ENCODE peak calls at places on chromosomes 5 and 9, in four cellular contexts. C, G, L and Y are unnamed samples.

GRCh38 chr9:18980124-18980660 is 52.8 kb downstream of the SAXO1 start:
- DNase-seq in C (no peak), G (no peak), L (no peak), Y (no peak)

GRCh38 chr5:180463216-180463900 is 30.8 kb upstream of the CNOT6 start:
- DNase-seq in C (no peak), G (no peak), L (no peak), Y (no peak)

GRCh38 chr9:135596211-135596610 is 34.7 kb downstream of the PAEP start:
- DNase-seq in C (no peak), G (no peak), L (no peak), Y (no peak)

GRCh38 chr9:132008184-132008781 is 71.4 kb downstream of the MED27 start:
- DNase-seq in C (no peak), G (no peak), L (no peak), Y (no peak)

GRCh38 chr5:68928617-68929302 is 165.1 kb upstream of the SLC30A5 start:
- DNase-seq in C (no peak), G (no peak), L (no peak), Y (no peak)

GRCh38 chr5:611731-612486 is at the start of gene CEP72:
- DNase-seq in C (peak; percentile 90), G (peak; percentile 91), L (peak; percentile 87), Y (peak; percentile 85)

GRCh38 chr5:33890147-33890546 is 1.6 kb downstream of the ADAMTS12 start:
- DNase-seq in C (no peak), G (no peak), L (no peak), Y (no peak)

GRCh38 chr9:27344776-27345175 is 47.8 kb upstream of the EQTN start:
- DNase-seq in C (no peak), G (no peak), L (no peak), Y (no peak)

GRCh38 chr9:38024036-38024681 is 44.9 kb downstream of the SHB start:
- DNase-seq in C (no peak), G (peak; percentile 69), L (no peak), Y (no peak)

GRCh38 chr5:82349651-82350050 is 71.5 kb upstream of the RPS23 start:
- DNase-seq in C (no peak), G (no peak), L (no peak), Y (no peak)

GRCh38 chr5:9894571-9895304 is 264.6 kb upstream of the TAS2R1 start:
- DNase-seq in C (no peak), G (no peak), L (no peak), Y (no peak)

GRCh38 chr9:113712053-113712452 is 164.1 kb upstream of the ZNF618 start:
- DNase-seq in C (peak; percentile 43), G (no peak), L (no peak), Y (no peak)

GRCh38 chr9:89969881-89970639 is 365.2 kb downstream of the GADD45G start:
- DNase-seq in C (no peak), G (no peak), L (no peak), Y (no peak)

GRCh38 chr9:114419796-114420195 is 32.0 kb upstream of the AKNA start:
- DNase-seq in C (no peak), G (no peak), L (no peak), Y (no peak)

GRCh38 chr5:17996002-17996401 is 361.7 kb downstream of the TAF11L14 start:
- DNase-seq in C (no peak), G (no peak), L (no peak), Y (no peak)

GRCh38 chr5:10761842-10762165 is 770 bp upstream of the DAP start:
- DNase-seq in C (peak; percentile 54), G (no peak), L (no peak), Y (no peak)

GRCh38 chr5:57825026-57825683 is 342.5 kb upstream of the ACTBL2 start:
- DNase-seq in C (no peak), G (no peak), L (no peak), Y (no peak)

GRCh38 chr5:71938886-71939285 is 168.4 kb upstream of the MAP1B start:
- DNase-seq in C (peak; percentile 38), G (no peak), L (no peak), Y (no peak)

GRCh38 chr5:139841549-139841948 is 45.9 kb downstream of the PSD2 start:
- DNase-seq in C (no peak), G (no peak), L (no peak), Y (no peak)

GRCh38 chr9:94812343-94812742 is 85.8 kb downstream of the AOPEP start:
- DNase-seq in C (peak; percentile 47), G (no peak), L (no peak), Y (no peak)

GRCh38 chr9:8486095-8486494 is 686.5 kb upstream of the DMAC1 start:
- DNase-seq in C (peak; percentile 20), G (no peak), L (no peak), Y (no peak)

GRCh38 chr5:170571331-170571731 is 67.5 kb downstream of the KCNIP1 start:
- DNase-seq in C (peak; percentile 8), G (no peak), L (no peak), Y (no peak)

GRCh38 chr5:83844320-83845068 is 123.8 kb upstream of the HAPLN1 start:
- DNase-seq in C (no peak), G (no peak), L (no peak), Y (no peak)

GRCh38 chr5:172858511-172858989 is 24.5 kb downstream of the ERGIC1 start:
- DNase-seq in C (no peak), G (no peak), L (no peak), Y (no peak)

GRCh38 chr9:4207476-4207875 is 92.4 kb downstream of the GLIS3 start:
- DNase-seq in C (no peak), G (no peak), L (no peak), Y (no peak)

GRCh38 chr5:149381986-149382338 is 2.9 kb upstream of the IL17B start:
- DNase-seq in C (peak; percentile 70), G (peak; percentile 79), L (peak; percentile 60), Y (peak; percentile 94)

GRCh38 chr5:131481569-131481968 is 153.5 kb downstream of the RAPGEF6 start:
- DNase-seq in C (no peak), G (no peak), L (no peak), Y (no peak)

GRCh38 chr5:133402781-133403180 is 209.6 kb downstream of the FSTL4 start:
- DNase-seq in C (no peak), G (peak; percentile 16), L (no peak), Y (no peak)

GRCh38 chr9:116945817-116946216 is 258.7 kb downstream of the TRIM32 start:
- DNase-seq in C (peak; percentile 22), G (no peak), L (no peak), Y (no peak)

GRCh38 chr5:156475831-156476551 is 149.0 kb downstream of the SGCD start:
- DNase-seq in C (peak; percentile 25), G (no peak), L (no peak), Y (no peak)

GRCh38 chr5:80033513-80033912 is 1.6 kb upstream of the THBS4 start:
- DNase-seq in C (no peak), G (no peak), L (no peak), Y (no peak)

GRCh38 chr5:167871091-167871490 is 420.4 kb upstream of the WWC1 start:
- DNase-seq in C (no peak), G (no peak), L (no peak), Y (no peak)

GRCh38 chr5:61020415-61020814 is 75.4 kb downstream of the NDUFAF2 start:
- DNase-seq in C (no peak), G (no peak), L (no peak), Y (no peak)

GRCh38 chr5:102971693-102972293 is 148.1 kb downstream of the GIN1 start:
- DNase-seq in C (no peak), G (no peak), L (no peak), Y (no peak)

GRCh38 chr9:88011005-88011766 is 36.9 kb upstream of the CDK20 start:
- DNase-seq in C (no peak), G (no peak), L (no peak), Y (no peak)
- TF ChIP-seq CTCF in C (no peak), G (no peak), L (no peak), Y (no peak)

GRCh38 chr9:109139851-109140250 is 20.1 kb upstream of the TMEM245 start:
- DNase-seq in C (no peak), G (no peak), L (no peak), Y (no peak)

GRCh38 chr9:109138421-109138820 is 18.7 kb upstream of the TMEM245 start:
- DNase-seq in C (no peak), G (no peak), L (no peak), Y (no peak)

GRCh38 chr9:109145062-109145461 is 22.0 kb downstream of the FRRS1L start:
- DNase-seq in C (no peak), G (no peak), L (no peak), Y (no peak)

GRCh38 chr9:109141375-109141774 is 21.6 kb upstream of the TMEM245 start:
- DNase-seq in C (no peak), G (no peak), L (no peak), Y (no peak)

GRCh38 chr9:109143881-109144562 is 23.0 kb downstream of the FRRS1L start:
- DNase-seq in C (no peak), G (no peak), L (no peak), Y (no peak)
- TF ChIP-seq CTCF in C (no peak), G (no peak), L (no peak), Y (no peak)

GRCh38 chr9:85741112-85741874 is 461 bp downstream of the AGTPBP1 start:
- DNase-seq in C (peak; percentile 39), G (peak; percentile 54), L (peak; percentile 64), Y (no peak)

GRCh38 chr9:85740821-85741111 is 988 bp downstream of the AGTPBP1 start:
- DNase-seq in C (no peak), G (no peak), L (no peak), Y (no peak)

GRCh38 chr9:85743290-85744128 is 1.8 kb upstream of the AGTPBP1 start:
- DNase-seq in C (peak; percentile 47), G (no peak), L (peak; percentile 34), Y (no peak)

GRCh38 chr9:85742630-85742928 is 825 bp upstream of the AGTPBP1 start:
- DNase-seq in C (no peak), G (no peak), L (no peak), Y (no peak)

GRCh38 chr9:85741875-85742629 is at the start of gene AGTPBP1:
- DNase-seq in C (peak; percentile 97), G (peak; percentile 95), L (peak; percentile 98), Y (peak; percentile 55)
- TF ChIP-seq CTCF in C (no peak), G (no peak), L (no peak), Y (no peak)

GRCh38 chr5:55159763-55160492 is at the start of gene GPX8:
- DNase-seq in C (peak; percentile 48), G (no peak), L (no peak), Y (no peak)
- TF ChIP-seq CTCF in C (peak; percentile 41), G (peak; percentile 22), L (peak; percentile 59), Y (peak; percentile 71)